ENCODE peak calls at places on chromosome 10, in six cellular contexts. One of them, this sample, is unnamed.

GRCh38 chr10:97597778-97598177 is 8.3 kb downstream of the C10orf62 start:
- DNase-seq in occipital lobe: no peak
- DNase-seq in stomach: no peak
- DNase-seq in stimulated activated CD4-positive, alpha-beta T cell treated with anti-CD3 and anti-CD28 coated beads, TNF-alpha, amount 100 ng/mL, for 24 hours: no peak
- DNase-seq in GM19239: no peak
- DNase-seq in NCI-H774: no peak
- DNase-seq in this sample: no peak

GRCh38 chr10:44946201-44946600 is 13.4 kb upstream of the RASSF4 start:
- DNase-seq in occipital lobe: no peak
- DNase-seq in stomach: no peak
- DNase-seq in stimulated activated CD4-positive, alpha-beta T cell treated with anti-CD3 and anti-CD28 coated beads, TNF-alpha, amount 100 ng/mL, for 24 hours: no peak
- DNase-seq in GM19239: no peak
- DNase-seq in NCI-H774: no peak
- DNase-seq in this sample: peak

GRCh38 chr10:87603196-87603595 is 56.5 kb upstream of the PAPSS2 start:
- DNase-seq in occipital lobe: no peak
- DNase-seq in stomach: no peak
- DNase-seq in stimulated activated CD4-positive, alpha-beta T cell treated with anti-CD3 and anti-CD28 coated beads, TNF-alpha, amount 100 ng/mL, for 24 hours: no peak
- DNase-seq in GM19239: no peak
- DNase-seq in NCI-H774: no peak
- DNase-seq in this sample: no peak

GRCh38 chr10:81820418-81820817 is 54.6 kb upstream of the NRG3 start:
- DNase-seq in occipital lobe: no peak
- DNase-seq in stomach: no peak
- DNase-seq in stimulated activated CD4-positive, alpha-beta T cell treated with anti-CD3 and anti-CD28 coated beads, TNF-alpha, amount 100 ng/mL, for 24 hours: no peak
- DNase-seq in GM19239: no peak
- DNase-seq in NCI-H774: no peak
- DNase-seq in this sample: no peak

GRCh38 chr10:85922363-85923129 is 444.0 kb downstream of the GRID1 start:
- DNase-seq in occipital lobe: no peak
- DNase-seq in stomach: no peak
- DNase-seq in stimulated activated CD4-positive, alpha-beta T cell treated with anti-CD3 and anti-CD28 coated beads, TNF-alpha, amount 100 ng/mL, for 24 hours: no peak
- DNase-seq in GM19239: no peak
- DNase-seq in NCI-H774: no peak
- DNase-seq in this sample: no peak

GRCh38 chr10:109393425-109393824 is 529.9 kb downstream of the XPNPEP1 start:
- DNase-seq in occipital lobe: no peak
- DNase-seq in stomach: no peak
- DNase-seq in stimulated activated CD4-positive, alpha-beta T cell treated with anti-CD3 and anti-CD28 coated beads, TNF-alpha, amount 100 ng/mL, for 24 hours: no peak
- DNase-seq in GM19239: no peak
- DNase-seq in NCI-H774: no peak
- DNase-seq in this sample: no peak

GRCh38 chr10:126917975-126918908 is 13.0 kb downstream of the DOCK1 start:
- DNase-seq in occipital lobe: no peak
- DNase-seq in stomach: no peak
- DNase-seq in stimulated activated CD4-positive, alpha-beta T cell treated with anti-CD3 and anti-CD28 coated beads, TNF-alpha, amount 100 ng/mL, for 24 hours: no peak
- DNase-seq in GM19239: no peak
- DNase-seq in NCI-H774: no peak
- DNase-seq in this sample: no peak

GRCh38 chr10:122230222-122230621 is 40.9 kb upstream of the BTBD16 start:
- DNase-seq in occipital lobe: no peak
- DNase-seq in stomach: no peak
- DNase-seq in stimulated activated CD4-positive, alpha-beta T cell treated with anti-CD3 and anti-CD28 coated beads, TNF-alpha, amount 100 ng/mL, for 24 hours: no peak
- DNase-seq in GM19239: no peak
- DNase-seq in NCI-H774: no peak
- DNase-seq in this sample: no peak

GRCh38 chr10:118870467-118871243 is 115.9 kb upstream of the CACUL1 start:
- DNase-seq in occipital lobe: peak
- DNase-seq in stomach: no peak
- DNase-seq in stimulated activated CD4-positive, alpha-beta T cell treated with anti-CD3 and anti-CD28 coated beads, TNF-alpha, amount 100 ng/mL, for 24 hours: no peak
- DNase-seq in GM19239: no peak
- DNase-seq in NCI-H774: no peak
- DNase-seq in this sample: no peak

GRCh38 chr10:89090760-89091455 is 100.3 kb downstream of the FAS start:
- DNase-seq in occipital lobe: no peak
- DNase-seq in stomach: no peak
- DNase-seq in stimulated activated CD4-positive, alpha-beta T cell treated with anti-CD3 and anti-CD28 coated beads, TNF-alpha, amount 100 ng/mL, for 24 hours: no peak
- DNase-seq in GM19239: no peak
- DNase-seq in NCI-H774: no peak
- DNase-seq in this sample: no peak

GRCh38 chr10:131444862-131445461 is 133.4 kb upstream of the TCERG1L start:
- DNase-seq in occipital lobe: no peak
- DNase-seq in stomach: no peak
- DNase-seq in stimulated activated CD4-positive, alpha-beta T cell treated with anti-CD3 and anti-CD28 coated beads, TNF-alpha, amount 100 ng/mL, for 24 hours: no peak
- DNase-seq in GM19239: no peak
- DNase-seq in NCI-H774: no peak
- DNase-seq in this sample: no peak

This sample was measured in GM12864.